ENCODE peak calls at places on chromosomes 3 and 15, in six cellular contexts. One of them, this sample, is unnamed.

GRCh38 chr3:31522152-31522551 is 10.6 kb upstream of the STT3B start:
- DNase-seq in CD4-positive, alpha-beta T cell: no peak
- DNase-seq in cardiac muscle cell: peak; percentile 6
- DNase-seq in GM20000: peak; percentile 53
- DNase-seq in nephron progenitor cell: no peak
- DNase-seq in endothelial cell: no peak
- DNase-seq in this sample: peak; percentile 23

GRCh38 chr3:185332026-185332735 is 30.8 kb upstream of the MAP3K13 start:
- DNase-seq in endothelial cell: no peak
- DNase-seq in CD4-positive, alpha-beta T cell: no peak
- DNase-seq in cardiac muscle cell: peak; percentile 77
- DNase-seq in GM20000: peak; percentile 41
- DNase-seq in nephron progenitor cell: no peak
- DNase-seq in this sample: no peak

GRCh38 chr3:52176951-52177700 is 20.8 kb upstream of the ALAS1 start:
- DNase-seq in cardiac muscle cell: no peak
- DNase-seq in nephron progenitor cell: no peak
- DNase-seq in GM20000: no peak
- DNase-seq in endothelial cell: no peak
- DNase-seq in CD4-positive, alpha-beta T cell: no peak
- DNase-seq in this sample: no peak

GRCh38 chr3:66419053-66419440 is 81.8 kb downstream of the LRIG1 start:
- DNase-seq in GM20000: no peak
- DNase-seq in cardiac muscle cell: no peak
- DNase-seq in nephron progenitor cell: no peak
- DNase-seq in CD4-positive, alpha-beta T cell: no peak
- DNase-seq in endothelial cell: no peak
- DNase-seq in this sample: no peak

GRCh38 chr3:33921608-33922007 is 123.2 kb downstream of the PDCD6IP start:
- DNase-seq in CD4-positive, alpha-beta T cell: no peak
- DNase-seq in nephron progenitor cell: no peak
- DNase-seq in GM20000: no peak
- DNase-seq in cardiac muscle cell: no peak
- DNase-seq in endothelial cell: no peak
- DNase-seq in this sample: no peak

GRCh38 chr15:82137261-82137660 is 91.4 kb upstream of the MEX3B start:
- DNase-seq in nephron progenitor cell: no peak
- DNase-seq in GM20000: no peak
- DNase-seq in endothelial cell: no peak
- DNase-seq in CD4-positive, alpha-beta T cell: no peak
- DNase-seq in cardiac muscle cell: no peak
- DNase-seq in this sample: no peak

GRCh38 chr3:171323934-171324535 is 136.2 kb downstream of the TNIK start:
- DNase-seq in GM20000: no peak
- DNase-seq in nephron progenitor cell: no peak
- DNase-seq in cardiac muscle cell: peak; percentile 39
- DNase-seq in endothelial cell: no peak
- DNase-seq in CD4-positive, alpha-beta T cell: no peak
- DNase-seq in this sample: no peak

GRCh38 chr3:188335656-188336055 is 181.7 kb downstream of the LPP start:
- DNase-seq in cardiac muscle cell: no peak
- DNase-seq in GM20000: no peak
- DNase-seq in endothelial cell: no peak
- DNase-seq in CD4-positive, alpha-beta T cell: no peak
- DNase-seq in nephron progenitor cell: no peak
- DNase-seq in this sample: no peak

GRCh38 chr3:158711886-158712285 is 20.4 kb downstream of the RARRES1 start:
- DNase-seq in nephron progenitor cell: no peak
- DNase-seq in endothelial cell: no peak
- DNase-seq in GM20000: no peak
- DNase-seq in CD4-positive, alpha-beta T cell: no peak
- DNase-seq in cardiac muscle cell: peak; percentile 84
- DNase-seq in this sample: no peak

GRCh38 chr15:65789759-65790158 is 2.3 kb downstream of the DENND4A start:
- DNase-seq in CD4-positive, alpha-beta T cell: no peak
- DNase-seq in endothelial cell: no peak
- DNase-seq in GM20000: no peak
- DNase-seq in cardiac muscle cell: no peak
- DNase-seq in nephron progenitor cell: no peak
- DNase-seq in this sample: peak; percentile 16

GRCh38 chr3:170117134-170117533 is 64.4 kb downstream of the PHC3 start:
- DNase-seq in endothelial cell: peak; percentile 26
- DNase-seq in CD4-positive, alpha-beta T cell: no peak
- DNase-seq in GM20000: no peak
- DNase-seq in nephron progenitor cell: no peak
- DNase-seq in cardiac muscle cell: peak; percentile 9
- DNase-seq in this sample: no peak

GRCh38 chr3:99384596-99384995 is 253.8 kb upstream of the COL8A1 start:
- DNase-seq in cardiac muscle cell: no peak
- DNase-seq in endothelial cell: no peak
- DNase-seq in CD4-positive, alpha-beta T cell: no peak
- DNase-seq in nephron progenitor cell: no peak
- DNase-seq in GM20000: no peak
- DNase-seq in this sample: no peak

GRCh38 chr3:134988666-134989065 is 193.6 kb downstream of the EPHB1 start:
- DNase-seq in nephron progenitor cell: no peak
- DNase-seq in GM20000: no peak
- DNase-seq in CD4-positive, alpha-beta T cell: no peak
- DNase-seq in endothelial cell: no peak
- DNase-seq in cardiac muscle cell: no peak
- DNase-seq in this sample: no peak

GRCh38 chr3:71428841-71429609 is 154.5 kb downstream of the FOXP1 start:
- DNase-seq in CD4-positive, alpha-beta T cell: no peak
- DNase-seq in cardiac muscle cell: peak; percentile 72
- DNase-seq in GM20000: no peak
- DNase-seq in endothelial cell: no peak
- DNase-seq in nephron progenitor cell: no peak
- DNase-seq in this sample: no peak

GRCh38 chr3:36380171-36381031 is at the start of gene STAC:
- DNase-seq in nephron progenitor cell: peak; percentile 82
- DNase-seq in endothelial cell: peak; percentile 37
- DNase-seq in CD4-positive, alpha-beta T cell: no peak
- DNase-seq in cardiac muscle cell: peak; percentile 12
- DNase-seq in GM20000: no peak
- DNase-seq in this sample: peak; percentile 19

GRCh38 chr15:66294157-66294931 is 976 bp downstream of the DIS3L start:
- DNase-seq in CD4-positive, alpha-beta T cell: no peak
- DNase-seq in cardiac muscle cell: peak; percentile 83
- DNase-seq in nephron progenitor cell: no peak
- DNase-seq in GM20000: no peak
- DNase-seq in endothelial cell: no peak
- DNase-seq in this sample: peak; percentile 63

GRCh38 chr3:152236741-152237140 is 32.0 kb upstream of the MBNL1 start:
- DNase-seq in CD4-positive, alpha-beta T cell: no peak
- DNase-seq in nephron progenitor cell: no peak
- DNase-seq in GM20000: no peak
- DNase-seq in endothelial cell: no peak
- DNase-seq in cardiac muscle cell: no peak
- DNase-seq in this sample: no peak

GRCh38 chr15:78360426-78360825 is 20.3 kb downstream of the CRABP1 start:
- DNase-seq in CD4-positive, alpha-beta T cell: no peak
- DNase-seq in endothelial cell: no peak
- DNase-seq in GM20000: no peak
- DNase-seq in cardiac muscle cell: peak; percentile 34
- DNase-seq in nephron progenitor cell: peak; percentile 27
- DNase-seq in this sample: no peak

GRCh38 chr3:14725564-14726420 is 50.9 kb downstream of the C3orf20 start:
- DNase-seq in CD4-positive, alpha-beta T cell: no peak
- DNase-seq in cardiac muscle cell: peak; percentile 97
- DNase-seq in nephron progenitor cell: peak; percentile 15
- DNase-seq in GM20000: no peak
- DNase-seq in endothelial cell: no peak
- DNase-seq in this sample: no peak

GRCh38 chr3:136142592-136142991 is 53.5 kb downstream of the MSL2 start:
- DNase-seq in nephron progenitor cell: no peak
- DNase-seq in GM20000: no peak
- DNase-seq in endothelial cell: no peak
- DNase-seq in CD4-positive, alpha-beta T cell: no peak
- DNase-seq in cardiac muscle cell: peak; percentile 83
- DNase-seq in this sample: no peak

DNA sequence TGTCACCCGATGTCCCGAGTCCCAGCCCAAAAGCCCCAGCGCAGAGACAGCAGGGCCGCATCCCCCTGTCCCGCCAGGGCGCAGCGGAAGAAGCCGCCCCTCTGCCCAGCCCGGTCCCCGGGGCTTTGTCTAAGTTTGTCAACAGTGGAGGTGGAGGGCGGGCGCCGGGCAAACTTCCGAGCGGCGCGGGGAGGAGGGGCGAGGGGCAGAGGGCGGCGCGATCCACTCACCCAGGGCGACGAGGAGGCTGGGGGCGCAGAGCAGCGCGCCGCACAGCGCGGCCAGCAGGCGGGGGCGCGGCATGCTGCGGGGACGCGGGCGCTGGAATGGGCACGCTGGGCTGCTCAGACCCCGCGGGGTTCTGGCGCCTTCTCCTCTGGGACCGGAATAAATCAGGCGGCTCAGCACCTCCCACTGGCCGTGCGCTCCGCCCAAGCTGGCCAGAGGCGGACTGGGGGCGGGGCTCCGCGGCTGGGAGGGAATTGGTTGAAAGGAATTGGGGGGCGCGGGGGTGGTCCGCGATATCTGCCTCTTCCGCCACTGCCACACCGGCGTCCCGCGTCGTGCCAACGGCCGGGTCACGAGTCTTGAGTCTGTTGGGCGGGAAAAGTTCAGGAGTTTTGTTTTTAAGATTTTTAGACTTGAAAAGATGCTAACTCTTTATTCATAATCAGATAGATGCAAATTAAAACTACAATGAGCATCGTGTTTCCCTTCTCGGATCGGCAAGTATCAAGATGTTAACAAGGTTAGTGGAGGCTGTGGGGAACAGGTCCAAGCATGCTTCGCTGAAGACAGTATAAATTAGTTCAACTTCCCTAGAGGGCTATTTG is at the start of gene MFGE8:
- DNase-seq in endothelial cell: peak; percentile 78
- DNase-seq in cardiac muscle cell: peak; percentile 77
- DNase-seq in GM20000: peak; percentile 82
- DNase-seq in nephron progenitor cell: peak; percentile 93
- DNase-seq in CD4-positive, alpha-beta T cell: peak; percentile 74
- DNase-seq in this sample: peak; percentile 87
- TF ChIP-seq CTCF in endothelial cell: no peak
- TF ChIP-seq CTCF in cardiac muscle cell: peak; percentile 2
- TF ChIP-seq CTCF in GM20000: no peak
- TF ChIP-seq CTCF in nephron progenitor cell: no peak
- TF ChIP-seq CTCF in CD4-positive, alpha-beta T cell: peak; percentile 41
- TF ChIP-seq CTCF in this sample: no peak

DNA sequence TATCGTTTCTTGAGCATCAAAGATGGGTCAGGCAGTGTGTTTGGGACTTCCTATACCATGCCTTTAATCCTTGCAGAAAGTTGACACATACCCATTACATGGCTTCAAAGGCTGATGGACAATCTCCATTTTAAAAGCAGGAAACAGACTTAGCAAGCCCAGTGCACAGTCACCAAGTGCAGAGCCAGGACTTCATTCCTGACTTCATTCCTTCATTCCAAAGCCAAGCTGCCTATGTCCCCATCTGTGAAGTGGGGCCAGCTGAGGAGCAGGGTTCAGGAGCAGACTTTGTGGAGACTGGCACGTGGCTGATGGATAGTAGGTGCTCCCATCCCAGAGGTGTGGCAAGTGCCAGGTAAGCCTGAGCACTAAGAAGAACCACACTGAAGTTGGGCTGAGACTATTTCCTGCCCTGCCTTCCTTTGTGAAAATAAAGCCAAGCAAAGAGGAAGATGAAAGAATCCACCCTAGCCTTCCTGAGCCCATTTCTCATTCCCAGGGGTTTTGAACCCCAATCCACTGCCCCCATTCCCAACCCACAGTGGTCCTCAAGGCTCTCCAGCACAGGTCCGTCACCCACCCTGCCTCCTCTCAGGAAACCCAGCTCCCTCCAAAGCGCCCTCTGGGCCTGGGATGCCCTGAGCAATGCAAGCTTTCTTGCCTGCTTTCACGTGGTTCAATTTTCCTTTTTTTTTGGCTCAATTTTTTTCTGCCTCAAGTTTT is 1.8 kb downstream of the CX3CR1 start:
- DNase-seq in cardiac muscle cell: no peak
- DNase-seq in endothelial cell: no peak
- DNase-seq in GM20000: no peak
- DNase-seq in nephron progenitor cell: no peak
- DNase-seq in CD4-positive, alpha-beta T cell: no peak
- DNase-seq in this sample: no peak
- TF ChIP-seq CTCF in cardiac muscle cell: no peak
- TF ChIP-seq CTCF in endothelial cell: no peak
- TF ChIP-seq CTCF in GM20000: no peak
- TF ChIP-seq CTCF in nephron progenitor cell: no peak
- TF ChIP-seq CTCF in CD4-positive, alpha-beta T cell: no peak
- TF ChIP-seq CTCF in this sample: no peak

DNA sequence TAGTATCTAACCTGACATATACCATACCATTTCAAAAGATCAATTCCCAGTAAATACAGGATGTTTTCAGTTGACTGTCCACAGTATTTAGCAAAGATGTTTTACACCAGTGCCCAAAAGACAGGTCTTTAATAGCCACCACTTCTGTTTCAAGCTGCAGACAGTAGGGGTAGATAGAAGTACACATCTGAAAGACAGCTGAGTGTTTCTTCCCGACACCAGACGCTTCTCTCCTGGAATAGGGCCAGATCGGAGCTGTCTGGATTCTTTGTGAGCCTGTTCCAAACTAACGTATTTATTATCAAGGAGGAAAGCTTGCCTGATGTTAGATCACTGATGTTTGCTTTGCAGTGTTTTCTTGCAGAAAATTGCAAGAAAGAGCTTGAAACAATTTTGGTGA is 136.1 kb upstream of the RBMS3 start:
- DNase-seq in endothelial cell: no peak
- DNase-seq in CD4-positive, alpha-beta T cell: no peak
- DNase-seq in GM20000: no peak
- DNase-seq in cardiac muscle cell: peak; percentile 80
- DNase-seq in nephron progenitor cell: no peak
- DNase-seq in this sample: no peak
- TF ChIP-seq CTCF in endothelial cell: no peak
- TF ChIP-seq CTCF in CD4-positive, alpha-beta T cell: no peak
- TF ChIP-seq CTCF in GM20000: no peak
- TF ChIP-seq CTCF in cardiac muscle cell: peak; percentile 42
- TF ChIP-seq CTCF in nephron progenitor cell: no peak
- TF ChIP-seq CTCF in this sample: no peak

GRCh38 chr3:12815719-12816118 is 19.2 kb downstream of the CAND2 start:
- DNase-seq in nephron progenitor cell: no peak
- DNase-seq in endothelial cell: no peak
- DNase-seq in GM20000: no peak
- DNase-seq in cardiac muscle cell: no peak
- DNase-seq in CD4-positive, alpha-beta T cell: no peak
- DNase-seq in this sample: no peak
- TF ChIP-seq CTCF in nephron progenitor cell: no peak
- TF ChIP-seq CTCF in endothelial cell: no peak
- TF ChIP-seq CTCF in GM20000: no peak
- TF ChIP-seq CTCF in cardiac muscle cell: no peak
- TF ChIP-seq CTCF in CD4-positive, alpha-beta T cell: no peak
- TF ChIP-seq CTCF in this sample: no peak

GRCh38 chr3:46408853-46409252 is 1.8 kb downstream of the CCRL2 start:
- DNase-seq in cardiac muscle cell: no peak
- DNase-seq in GM20000: no peak
- DNase-seq in nephron progenitor cell: no peak
- DNase-seq in CD4-positive, alpha-beta T cell: no peak
- DNase-seq in endothelial cell: no peak
- DNase-seq in this sample: no peak
- TF ChIP-seq CTCF in cardiac muscle cell: no peak
- TF ChIP-seq CTCF in GM20000: no peak
- TF ChIP-seq CTCF in nephron progenitor cell: no peak
- TF ChIP-seq CTCF in CD4-positive, alpha-beta T cell: no peak
- TF ChIP-seq CTCF in endothelial cell: no peak
- TF ChIP-seq CTCF in this sample: no peak

GRCh38 chr3:159818399-159818798 is 170.2 kb upstream of the IL12A start:
- DNase-seq in CD4-positive, alpha-beta T cell: no peak
- DNase-seq in nephron progenitor cell: no peak
- DNase-seq in endothelial cell: peak; percentile 20
- DNase-seq in GM20000: no peak
- DNase-seq in cardiac muscle cell: no peak
- DNase-seq in this sample: no peak
- TF ChIP-seq CTCF in CD4-positive, alpha-beta T cell: no peak
- TF ChIP-seq CTCF in nephron progenitor cell: no peak
- TF ChIP-seq CTCF in endothelial cell: no peak
- TF ChIP-seq CTCF in GM20000: no peak
- TF ChIP-seq CTCF in cardiac muscle cell: no peak
- TF ChIP-seq CTCF in this sample: no peak